ENCODE peak calls at places on chromosomes 4 and X, in ten cellular contexts. T, Y, Z, D, M, X, I, V, P and L are unnamed samples.

GRCh38 chr4:1866095-1866755 is 5.0 kb upstream of the NSD2 start:
- DNase-seq in T (peak; percentile 59), Y (no peak), Z (no peak), D (no peak), M (no peak), X (no peak), I (no peak), V (peak; percentile 64), P (no peak), L (no peak)

GRCh38 chr4:77959566-77960338 is 97.1 kb downstream of the MRPL1 start:
- DNase-seq in T (no peak), Y (no peak), Z (no peak), D (peak; percentile 70), M (no peak), X (no peak), I (peak; percentile 12), V (no peak), P (peak; percentile 48), L (no peak)

GRCh38 chrX:68914337-68914989 is 85.6 kb downstream of the EFNB1 start:
- DNase-seq in T (no peak), Y (peak; percentile 75), Z (no peak), D (peak; percentile 62), M (no peak), X (no peak), I (no peak), V (no peak), P (no peak), L (no peak)

GRCh38 chr4:169103966-169104412 is 93.9 kb upstream of the CBR4 start:
- DNase-seq in T (peak; percentile 46), Y (peak; percentile 64), Z (no peak), D (peak; percentile 60), M (no peak), X (no peak), I (no peak), V (no peak), P (no peak), L (no peak)

GRCh38 chrX:11437642-11438379 is 144.6 kb downstream of the AMELX start:
- DNase-seq in T (peak; percentile 46), Y (no peak), Z (no peak), D (peak; percentile 13), M (no peak), X (peak; percentile 23), I (no peak), V (no peak), P (peak; percentile 46), L (peak; percentile 62)

GRCh38 chr4:148442830-148443549 is 776 bp upstream of the NR3C2 start:
- DNase-seq in T (no peak), Y (no peak), Z (no peak), D (no peak), M (peak; percentile 75), X (no peak), I (no peak), V (no peak), P (no peak), L (no peak)

GRCh38 chr4:24770111-24770584 is 25.2 kb upstream of the SOD3 start:
- DNase-seq in T (no peak), Y (peak; percentile 55), Z (no peak), D (peak; percentile 26), M (no peak), X (no peak), I (peak; percentile 39), V (no peak), P (no peak), L (no peak)

GRCh38 chrX:70613295-70613694 is 168.7 kb downstream of the DLG3 start:
- DNase-seq in T (no peak), Y (no peak), Z (no peak), D (no peak), M (no peak), X (no peak), I (no peak), V (no peak), P (no peak), L (no peak)

GRCh38 chrX:83916525-83916924 is 55.6 kb downstream of the CYLC1 start:
- DNase-seq in T (peak; percentile 10), Y (peak; percentile 67), Z (no peak), D (peak; percentile 34), M (no peak), X (no peak), I (no peak), V (no peak), P (peak; percentile 32), L (no peak)

DNA sequence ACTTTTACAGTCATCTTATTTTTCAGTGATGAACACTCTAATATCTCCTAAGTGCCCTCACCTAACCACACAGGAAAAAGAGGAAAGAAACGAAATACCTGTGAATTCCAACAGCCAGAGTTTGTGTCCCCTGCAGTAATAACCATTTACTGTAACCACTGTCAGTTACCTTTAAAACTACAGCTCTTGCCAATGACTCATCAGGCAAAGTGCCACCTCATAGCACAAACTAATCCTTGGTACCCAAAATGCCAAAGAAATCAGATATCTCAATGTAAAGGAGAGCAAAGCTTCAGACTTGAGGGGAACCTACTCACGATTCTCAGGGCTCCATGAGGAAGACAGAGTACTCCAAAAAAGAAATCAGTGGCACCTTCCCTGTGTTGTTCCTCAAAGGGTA is 146.5 kb downstream of the NDST3 start:
- DNase-seq in T (no peak), Y (no peak), Z (no peak), D (no peak), M (no peak), X (no peak), I (no peak), V (no peak), P (no peak), L (no peak)
- H3K27ac ChIP-seq in T (no peak overlapping the region), Y (no peak overlapping the region), Z (no peak overlapping the region), D (no peak overlapping the region), M (no peak overlapping the region), X (no peak overlapping the region), I (no peak overlapping the region), V (no peak overlapping the region), P (no peak overlapping the region), L (no peak overlapping the region)

GRCh38 chr4:140622333-140622958 is 53.7 kb upstream of the UCP1 start:
- DNase-seq in T (no peak), Y (no peak), Z (no peak), D (no peak), M (no peak), X (no peak), I (no peak), V (no peak), P (no peak), L (no peak)

GRCh38 chr4:140621161-140621560 is 52.4 kb upstream of the UCP1 start:
- DNase-seq in T (no peak), Y (no peak), Z (no peak), D (no peak), M (no peak), X (no peak), I (no peak), V (no peak), P (no peak), L (no peak)

GRCh38 chr4:140628016-140628415 is 59.3 kb upstream of the UCP1 start:
- DNase-seq in T (no peak), Y (no peak), Z (no peak), D (no peak), M (no peak), X (no peak), I (no peak), V (no peak), P (no peak), L (no peak)

GRCh38 chr4:140630246-140630645 is 61.5 kb upstream of the UCP1 start:
- DNase-seq in T (no peak), Y (peak; percentile 86), Z (no peak), D (peak; percentile 92), M (no peak), X (no peak), I (no peak), V (no peak), P (no peak), L (no peak)

DNA sequence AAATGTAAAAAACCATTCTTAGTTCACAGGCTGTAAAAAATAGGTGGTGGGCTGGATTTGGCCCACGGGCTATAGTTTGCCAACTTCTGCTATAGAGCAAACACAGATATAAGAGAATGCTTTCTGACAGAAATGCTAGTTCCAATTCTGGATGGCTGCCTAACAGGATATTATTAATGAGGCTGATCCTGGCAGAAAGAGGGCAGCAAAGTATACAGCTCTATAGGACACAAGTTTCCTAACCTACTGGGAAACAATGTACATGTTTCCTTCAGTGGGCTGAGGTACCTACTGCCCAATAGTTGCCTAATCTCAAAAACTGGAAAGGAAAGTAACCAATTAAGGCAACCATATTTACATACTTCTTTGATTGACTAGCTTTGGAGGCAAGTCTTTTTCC is 58.2 kb upstream of the UCP1 start:
- DNase-seq in T (no peak), Y (no peak), Z (no peak), D (no peak), M (no peak), X (no peak), I (no peak), V (no peak), P (no peak), L (no peak)
- H3K36me3 ChIP-seq in T (peaks cover 11% of the 10 kb centered on the region), Y (peaks cover 63% of the 10 kb centered on the region), Z (peaks cover 75% of the 10 kb centered on the region), D (peaks cover 3% of the 10 kb centered on the region), M (no peaks in the 10 kb centered on the region), X (peaks cover 36% of the 10 kb centered on the region), I (no peaks in the 10 kb centered on the region), V (no peaks in the 10 kb centered on the region), P (no peaks in the 10 kb centered on the region), L (peaks cover 69% of the 10 kb centered on the region)

GRCh38 chrX:153495903-153496629 is 1.3 kb downstream of the BGN start:
- DNase-seq in T (no peak), Y (no peak), Z (no peak), D (no peak), M (no peak), X (no peak), I (no peak), V (no peak), P (no peak), L (no peak)
- H3K4me3 ChIP-seq in T (no peak overlapping the region), Y (no peak overlapping the region), Z (peak overlapping the region; percentile 57), D (no peak overlapping the region), M (peak overlapping the region; percentile 41), X (peak overlapping the region; percentile 75), I (no peak overlapping the region), V (peak overlapping the region; percentile 3), P (no peak overlapping the region), L (peak overlapping the region; percentile 40)

GRCh38 chr4:175637762-175638161 is 174.3 kb downstream of the GPM6A start:
- DNase-seq in T (no peak), Y (no peak), Z (no peak), D (no peak), M (no peak), X (no peak), I (no peak), V (no peak), P (peak; percentile 72), L (no peak)

GRCh38 chr4:175635513-175635912 is 176.6 kb downstream of the GPM6A start:
- DNase-seq in T (no peak), Y (no peak), Z (no peak), D (no peak), M (no peak), X (no peak), I (no peak), V (no peak), P (no peak), L (no peak)

DNA sequence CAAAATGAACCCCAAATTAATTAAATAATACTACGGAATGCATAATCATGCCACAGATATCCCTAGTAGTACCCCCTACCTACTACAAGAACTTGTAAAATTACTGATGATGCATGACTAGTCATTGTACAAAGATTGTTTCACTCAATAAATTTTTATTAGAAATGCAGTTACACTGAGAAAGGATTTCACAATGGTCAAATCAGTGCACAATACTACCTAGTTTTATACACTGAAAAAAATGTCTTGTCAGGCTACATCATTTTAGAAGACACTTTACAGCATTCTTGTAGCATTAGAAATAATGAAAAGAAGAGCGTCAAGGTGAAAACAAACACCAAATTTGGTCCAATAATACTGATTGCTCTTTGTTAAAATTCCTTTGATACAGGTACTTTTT is 178.8 kb downstream of the GPM6A start:
- DNase-seq in T (no peak), Y (no peak), Z (no peak), D (no peak), M (no peak), X (no peak), I (no peak), V (no peak), P (no peak), L (no peak)
- H3K27ac ChIP-seq in T (no peak overlapping the region), Y (no peak overlapping the region), Z (no peak overlapping the region), D (no peak overlapping the region), M (no peak overlapping the region), X (no peak overlapping the region), I (no peak overlapping the region), V (no peak overlapping the region), P (no peak overlapping the region), L (no peak overlapping the region)